ENCODE peak calls at places on chromosomes 4 and X, in five cellular contexts. S is AG10803, Z is heart right ventricle, E is choroid plexus epithelial cell, T is brain microvascular endothelial cell. U is an unnamed sample.

GRCh38 chrX:133516691-133517090 is 101.4 kb upstream of the GPC4 start:
- DNase-seq in Z (no peak), T (no peak), S (no peak), E (no peak), U (no peak)

GRCh38 chr4:3317011-3317655 is 24.3 kb downstream of the RGS12 start:
- DNase-seq in Z (no peak), E (no peak), S (no peak), T (no peak), U (no peak)

GRCh38 chrX:5586726-5587125 is 641.9 kb downstream of the NLGN4X start:
- DNase-seq in S (no peak), E (no peak), Z (no peak), T (no peak), U (no peak)

GRCh38 chr4:102390438-102390837 is 45.2 kb upstream of the SLC39A8 start:
- DNase-seq in T (peak), Z (no peak), S (no peak), E (peak), U (peak)

GRCh38 chrX:69070949-69071650 is 94.2 kb downstream of the PJA1 start:
- DNase-seq in T (no peak), Z (peak), E (no peak), S (no peak), U (no peak)

GRCh38 chrX:49712577-49712976 is 16.8 kb upstream of the PAGE1 start:
- DNase-seq in S (no peak), Z (no peak), T (no peak), E (no peak), U (no peak)

GRCh38 chr4:145488310-145488709 is 6.7 kb downstream of the SMAD1 start:
- DNase-seq in T (no peak), Z (no peak), E (no peak), S (no peak), U (no peak)

GRCh38 chr4:102466298-102466697 is 34.9 kb upstream of the NFKB1 start:
- DNase-seq in E (peak), Z (no peak), T (peak), S (no peak), U (peak)

GRCh38 chrX:8815460-8816065 is 14.4 kb upstream of the FAM9A start:
- DNase-seq in T (peak), Z (peak), E (peak), S (peak), U (peak)

GRCh38 chrX:119008122-119008744 is 33.8 kb downstream of the LONRF3 start:
- DNase-seq in Z (peak), S (peak), E (peak), T (peak), U (peak)

GRCh38 chrX:42976729-42977366 is 198.9 kb upstream of the PPP1R2C start:
- DNase-seq in T (no peak), Z (no peak), E (no peak), S (no peak), U (no peak)

GRCh38 chr4:151358266-151358665 is 32.9 kb upstream of the SH3D19 start:
- DNase-seq in E (no peak), Z (peak), S (no peak), T (no peak), U (no peak)

GRCh38 chrX:31269914-31270313 is 198.1 kb upstream of the FTHL17 start:
- DNase-seq in T (no peak), S (no peak), Z (no peak), E (no peak), U (no peak)

GRCh38 chr4:81512945-81513584 is 41.4 kb upstream of the RASGEF1B start:
- DNase-seq in T (no peak), S (no peak), Z (no peak), E (no peak), U (no peak)

GRCh38 chr4:140750470-140750869 is 5.7 kb downstream of the TBC1D9 start:
- DNase-seq in Z (no peak), S (no peak), T (no peak), E (no peak), U (no peak)

GRCh38 chr4:113469023-113469390 is 292.5 kb downstream of the CAMK2D start:
- DNase-seq in S (peak), Z (no peak), T (no peak), E (peak), U (no peak)

GRCh38 chr4:171983935-171984805 is 171.0 kb downstream of the GALNTL6 start:
- DNase-seq in S (no peak), E (peak), Z (no peak), T (peak), U (peak)

GRCh38 chrX:41010188-41010846 is 74.9 kb upstream of the USP9X start:
- DNase-seq in Z (peak), T (peak), E (peak), S (peak), U (peak)

GRCh38 chr4:154569028-154569427 is 6.2 kb downstream of the FGB start:
- DNase-seq in T (no peak), Z (no peak), S (no peak), E (no peak), U (no peak)

GRCh38 chr4:175705407-175705806 is 106.7 kb downstream of the GPM6A start:
- DNase-seq in Z (peak), E (peak), S (no peak), T (peak), U (peak)

GRCh38 chr4:78634011-78634664 is 82.6 kb downstream of the ANXA3 start:
- DNase-seq in E (no peak), Z (peak), T (no peak), S (peak), U (no peak)

GRCh38 chrX:26334232-26334631 is 118.3 kb downstream of the MAGEB5 start:
- DNase-seq in Z (no peak), E (no peak), S (no peak), T (no peak), U (no peak)

GRCh38 chr4:151325320-151326246 is at the start of gene SH3D19:
- DNase-seq in Z (peak), T (peak), E (peak), S (peak), U (peak)

GRCh38 chrX:150326843-150327242 is 36.3 kb upstream of the MAMLD1 start:
- DNase-seq in T (no peak), Z (no peak), E (no peak), S (no peak), U (no peak)

GRCh38 chrX:140766024-140766611 is 56.6 kb downstream of the LINC00632 start:
- DNase-seq in T (peak), E (peak), S (peak), Z (peak), U (peak)

GRCh38 chrX:124328765-124329164 is 3.7 kb upstream of the TEX13D start:
- DNase-seq in S (peak), T (no peak), Z (no peak), E (no peak), U (peak)

GRCh38 chr4:141119071-141119470 is 14.2 kb downstream of the RNF150 start:
- DNase-seq in T (no peak), Z (no peak), S (no peak), E (no peak), U (no peak)

GRCh38 chr4:86564795-86565194 is 29.3 kb upstream of the PTPN13 start:
- DNase-seq in T (no peak), Z (no peak), S (peak), E (no peak), U (no peak)

GRCh38 chr4:71614626-71615025 is 169.3 kb downstream of the GC start:
- DNase-seq in S (no peak), T (no peak), E (no peak), Z (no peak), U (no peak)

GRCh38 chr4:155854597-155855226 is 11.4 kb downstream of the ASIC5 start:
- DNase-seq in E (peak), Z (no peak), S (peak), T (peak), U (peak)

GRCh38 chr4:107991945-107992625 is 2.4 kb downstream of the HADH start:
- DNase-seq in T (no peak), Z (no peak), S (peak), E (peak), U (no peak)

GRCh38 chr4:125676583-125676982 is 361.8 kb downstream of the FAT4 start:
- DNase-seq in E (no peak), T (no peak), S (no peak), Z (no peak), U (no peak)

GRCh38 chr4:21649691-21650090 is 298.9 kb downstream of the KCNIP4 start:
- DNase-seq in S (no peak), E (no peak), Z (no peak), T (no peak), U (peak)

GRCh38 chr4:1044469-1045192 is 33.2 kb downstream of the FGFRL1 start:
- DNase-seq in E (no peak), S (peak), T (no peak), Z (no peak), U (no peak)
- H3K4me3 ChIP-seq in E (no peak), S (no peak), T (no peak), Z (no peak), U (no peak)

GRCh38 chr4:72909461-72909860 is 160.1 kb downstream of the COX18 start:
- DNase-seq in S (peak), E (peak), Z (no peak), T (no peak), U (no peak)
- TF ChIP-seq CTCF in S (peak), E (peak), Z (no peak), T (peak), U (peak)

GRCh38 chrX:108163333-108164082 is 71.9 kb downstream of the ATG4A start:
- DNase-seq in Z (no peak), S (no peak), T (no peak), E (no peak), U (no peak)
- H3K4me3 ChIP-seq in Z (no peak), S (no peak), T (no peak), E (no peak), U (no peak)

GRCh38 chr4:135372131-135372530 is 1170.5 kb upstream of the PABPC4L start:
- DNase-seq in Z (no peak), T (no peak), E (no peak), S (no peak), U (no peak)

GRCh38 chr4:135368826-135369225 is 1167.2 kb upstream of the PABPC4L start:
- DNase-seq in S (no peak), E (no peak), Z (no peak), T (no peak), U (peak)

GRCh38 chr4:135371137-135371536 is 1169.5 kb upstream of the PABPC4L start:
- DNase-seq in S (no peak), T (no peak), Z (no peak), E (no peak), U (no peak)
- TF ChIP-seq CTCF in S (no peak), T (peak), Z (no peak), E (peak), U (no peak)

U was measured in astrocyte of the spinal cord.